ENCODE peak calls at places on chromosomes 1 and 21, in six cellular contexts. Z is fibroblast of mammary gland, Y is heart right ventricle, M is foreskin fibroblast, R is psoas muscle, T is left ventricle myocardium inferior. J is an unnamed sample.

GRCh38 chr1:153959454-153959853 is 1.0 kb upstream of the CRTC2 start:
- DNase-seq in Z (no peak), Y (no peak), M (no peak), R (no peak), T (no peak), J (no peak)

GRCh38 chr1:20685739-20686138 is 24.6 kb upstream of the DDOST start:
- DNase-seq in Z (no peak), Y (no peak), M (no peak), R (no peak), T (no peak), J (no peak)

GRCh38 chr1:51344602-51345299 is 14.4 kb upstream of the TTC39A start:
- DNase-seq in Z (no peak), Y (peak; percentile 18), M (no peak), R (no peak), T (no peak), J (no peak)

GRCh38 chr21:46022551-46023107 is 41.1 kb downstream of the COL6A1 start:
- DNase-seq in Z (peak; percentile 51), Y (peak; percentile 17), M (no peak), R (peak; percentile 50), T (no peak), J (no peak)

GRCh38 chr1:163074716-163075284 is 5.6 kb downstream of the RGS4 start:
- DNase-seq in Z (no peak), Y (no peak), M (no peak), R (no peak), T (no peak), J (no peak)

GRCh38 chr1:240562111-240562590 is 49.8 kb downstream of the GREM2 start:
- DNase-seq in Z (peak; percentile 70), Y (no peak), M (peak; percentile 51), R (no peak), T (no peak), J (no peak)

GRCh38 chr1:28290851-28291250 is 31.5 kb downstream of the SESN2 start:
- DNase-seq in Z (no peak), Y (no peak), M (no peak), R (no peak), T (no peak), J (no peak)

GRCh38 chr21:27275294-27275927 is 308.5 kb upstream of the ADAMTS5 start:
- DNase-seq in Z (peak; percentile 88), Y (no peak), M (peak; percentile 48), R (no peak), T (no peak), J (no peak)

GRCh38 chr1:29444081-29444715 is 207.9 kb downstream of the PTPRU start:
- DNase-seq in Z (no peak), Y (no peak), M (no peak), R (no peak), T (no peak), J (no peak)

GRCh38 chr1:224906340-224906739 is 23.1 kb upstream of the DNAH14 start:
- DNase-seq in Z (no peak), Y (no peak), M (no peak), R (no peak), T (no peak), J (no peak)

GRCh38 chr1:227754958-227755357 is 19.7 kb downstream of the SNAP47 start:
- DNase-seq in Z (no peak), Y (no peak), M (no peak), R (no peak), T (no peak), J (no peak)

GRCh38 chr1:147673816-147674215 is 3.5 kb upstream of the ACP6 start:
- DNase-seq in Z (no peak), Y (no peak), M (no peak), R (no peak), T (no peak), J (no peak)

GRCh38 chr1:110112143-110112542 is at the start of gene UBL4B:
- DNase-seq in Z (no peak), Y (no peak), M (no peak), R (no peak), T (no peak), J (no peak)

GRCh38 chr1:115189814-115190541 is 100.7 kb upstream of the TSPAN2 start:
- DNase-seq in Z (peak; percentile 97), Y (no peak), M (peak; percentile 91), R (no peak), T (no peak), J (no peak)

GRCh38 chr1:53359225-53359933 is 31.5 kb upstream of the LRP8 start:
- DNase-seq in Z (no peak), Y (no peak), M (no peak), R (no peak), T (no peak), J (no peak)

GRCh38 chr1:78490861-78491310 is at the start of gene PTGFR:
- DNase-seq in Z (peak; percentile 40), Y (no peak), M (no peak), R (peak; percentile 35), T (peak; percentile 16), J (peak; percentile 14)

GRCh38 chr1:217620814-217621213 is 10.1 kb downstream of the GPATCH2 start:
- DNase-seq in Z (no peak), Y (no peak), M (no peak), R (no peak), T (no peak), J (no peak)

GRCh38 chr1:112998592-112999235 is 42.7 kb upstream of the SLC16A1 start:
- DNase-seq in Z (peak; percentile 71), Y (peak; percentile 51), M (peak; percentile 56), R (peak; percentile 51), T (peak; percentile 45), J (no peak)

GRCh38 chr21:38990424-38990794 is 184.7 kb downstream of the ETS2 start:
- DNase-seq in Z (no peak), Y (no peak), M (no peak), R (no peak), T (no peak), J (no peak)

GRCh38 chr1:17929224-17929623 is 174.1 kb downstream of the ACTL8 start:
- DNase-seq in Z (no peak), Y (no peak), M (no peak), R (no peak), T (no peak), J (no peak)

GRCh38 chr1:46248122-46248920 is 758 bp downstream of the RAD54L start:
- DNase-seq in Z (peak; percentile 29), Y (no peak), M (no peak), R (peak; percentile 19), T (no peak), J (no peak)
- TF ChIP-seq CTCF in Z (peak; percentile 20), Y (no peak), M (no peak), R (no peak), T (no peak), J (no peak)

DNA sequence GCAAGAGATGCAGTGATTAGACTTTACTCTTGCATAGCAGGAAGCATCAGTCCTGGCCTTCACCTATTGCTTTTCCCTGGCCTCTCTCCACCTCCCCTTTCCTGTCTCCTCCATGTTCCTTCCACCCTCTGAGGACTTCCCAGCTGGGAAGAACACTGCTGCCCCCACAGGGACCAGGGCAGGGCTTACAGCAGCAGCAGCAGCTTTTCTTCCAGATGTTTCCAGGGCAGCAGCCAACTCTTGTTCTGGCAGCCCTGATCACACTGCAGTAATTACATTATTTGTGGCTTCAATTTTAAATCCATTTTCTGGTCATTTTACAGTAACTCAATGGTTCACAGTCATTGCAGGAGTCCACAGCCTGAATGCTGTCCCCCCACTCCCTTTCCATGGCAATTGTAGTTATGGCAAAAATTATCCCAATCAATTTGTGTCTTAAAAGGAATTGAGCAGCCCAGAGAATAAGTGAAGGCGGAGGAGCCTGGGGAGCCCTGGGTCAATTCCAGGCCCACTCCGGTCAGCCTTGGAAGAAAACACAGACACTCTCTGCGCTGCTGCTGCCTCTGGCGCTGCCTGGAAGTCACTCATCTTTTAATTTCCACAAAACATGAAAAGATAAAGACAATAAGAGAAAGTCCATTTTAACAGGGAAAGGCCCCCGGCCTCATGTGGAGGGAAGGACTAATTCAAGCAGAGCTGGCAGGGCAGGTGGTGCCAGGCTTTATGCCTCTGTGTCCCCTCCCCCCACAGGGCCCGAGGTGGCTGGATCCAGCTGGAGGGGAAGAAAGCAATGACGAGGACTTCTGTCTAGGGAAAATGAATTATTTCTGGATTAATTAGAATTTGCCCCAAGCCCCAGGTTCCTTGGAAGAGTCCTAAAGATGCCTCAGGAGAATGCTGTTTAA is 148.5 kb downstream of the GRIK3 start:
- DNase-seq in Z (no peak), Y (no peak), M (no peak), R (no peak), T (peak; percentile 37), J (no peak)
- TF ChIP-seq CTCF in Z (no peak), Y (no peak), M (no peak), R (no peak), T (peak; percentile 8), J (no peak)

GRCh38 chr1:32107742-32108661 is at the start of gene KPNA6:
- DNase-seq in Z (peak; percentile 97), Y (peak; percentile 83), M (peak; percentile 94), R (peak; percentile 91), T (peak; percentile 89), J (peak; percentile 66)
- TF ChIP-seq CTCF in Z (no peak), Y (no peak), M (no peak), R (no peak), T (no peak), J (no peak)

GRCh38 chr1:5718716-5719632 is 273.3 kb downstream of the NPHP4 start:
- DNase-seq in Z (no peak), Y (no peak), M (no peak), R (no peak), T (no peak), J (no peak)
- TF ChIP-seq CTCF in Z (no peak), Y (no peak), M (no peak), R (no peak), T (no peak), J (no peak)

DNA sequence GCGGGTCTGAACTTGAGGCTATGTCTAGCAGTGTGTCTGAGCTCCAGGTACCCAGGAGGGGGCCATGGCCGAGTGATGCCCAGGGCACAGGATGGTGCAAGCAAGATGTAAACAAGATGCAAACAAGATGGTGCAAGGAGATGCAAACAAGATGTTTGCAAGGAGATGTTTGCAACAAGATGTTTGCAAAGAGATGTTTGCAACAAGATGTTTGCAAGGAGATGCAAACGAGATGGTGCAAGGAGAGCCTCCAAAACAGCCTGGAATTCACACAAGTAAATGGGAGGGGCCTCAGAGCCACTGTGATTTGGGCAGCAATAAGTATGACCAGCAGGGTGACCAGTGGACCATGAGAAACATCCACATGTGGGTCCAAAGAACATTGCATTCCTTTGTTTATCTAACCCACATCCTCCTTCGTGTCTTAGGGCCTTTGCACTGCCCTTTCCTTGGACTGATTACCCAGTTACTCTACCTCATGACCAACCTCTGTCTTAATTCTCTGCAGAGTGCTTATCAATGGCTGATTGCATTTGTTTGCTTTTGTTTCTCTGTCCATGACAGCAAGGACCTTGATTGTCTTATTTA is 162.9 kb downstream of the PLPP3 start:
- DNase-seq in Z (peak; percentile 30), Y (no peak), M (no peak), R (no peak), T (no peak), J (no peak)
- TF ChIP-seq CTCF in Z (no peak), Y (no peak), M (no peak), R (no peak), T (peak; percentile 12), J (no peak)